ENCODE peak calls at places on chromosomes 1 and 21, in six cellular contexts. B, P, L, O, J and D are unnamed samples.

GRCh38 chr1:206442101-206442500 is 28.2 kb upstream of the IKBKE start:
- DNase-seq in B (peak), P (no peak), L (no peak), O (no peak), J (no peak), D (no peak)

GRCh38 chr1:11780380-11781147 is 18.6 kb downstream of the C1orf167 start:
- DNase-seq in B (no peak), P (no peak), L (peak), O (no peak), J (no peak), D (peak)

GRCh38 chr1:110159160-110159559 is 8.9 kb downstream of the SLC6A17 start:
- DNase-seq in B (no peak), P (no peak), L (no peak), O (no peak), J (no peak), D (no peak)

GRCh38 chr1:12315126-12315525 is 85.3 kb downstream of the VPS13D start:
- DNase-seq in B (no peak), P (no peak), L (no peak), O (no peak), J (no peak), D (no peak)

GRCh38 chr1:17419626-17420328 is 19.7 kb downstream of the RCC2 start:
- DNase-seq in B (peak), P (peak), L (peak), O (peak), J (peak), D (peak)

GRCh38 chr1:33195560-33195959 is 13.7 kb upstream of the TRIM62 start:
- DNase-seq in B (peak), P (no peak), L (no peak), O (no peak), J (no peak), D (no peak)

GRCh38 chr1:24410750-24411149 is 2.8 kb downstream of the STPG1 start:
- DNase-seq in B (no peak), P (no peak), L (no peak), O (no peak), J (no peak), D (no peak)

GRCh38 chr21:28811860-28812259 is 180.8 kb downstream of the LTN1 start:
- DNase-seq in B (no peak), P (no peak), L (no peak), O (no peak), J (no peak), D (peak)

GRCh38 chr1:30081379-30082102 is 641.8 kb downstream of the MATN1 start:
- DNase-seq in B (no peak), P (no peak), L (peak), O (no peak), J (no peak), D (no peak)

GRCh38 chr1:17485280-17485679 is 45.8 kb upstream of the RCC2 start:
- DNase-seq in B (peak), P (no peak), L (peak), O (peak), J (no peak), D (peak)

GRCh38 chr1:68919070-68919469 is 422.2 kb upstream of the DEPDC1 start:
- DNase-seq in B (no peak), P (no peak), L (no peak), O (no peak), J (no peak), D (no peak)

GRCh38 chr1:208205216-208206013 is 38.8 kb downstream of the PLXNA2 start:
- DNase-seq in B (no peak), P (no peak), L (no peak), O (no peak), J (no peak), D (no peak)

GRCh38 chr1:26280333-26281042 is 602 bp downstream of the SH3BGRL3 start:
- DNase-seq in B (peak), P (no peak), L (peak), O (no peak), J (peak), D (no peak)

GRCh38 chr1:159991513-159991912 is 37.5 kb upstream of the SLAMF9 start:
- DNase-seq in B (peak), P (no peak), L (no peak), O (no peak), J (peak), D (peak)

GRCh38 chr1:197284325-197284724 is 16.3 kb downstream of the CRB1 start:
- DNase-seq in B (no peak), P (no peak), L (no peak), O (no peak), J (no peak), D (no peak)

GRCh38 chr1:160651428-160652064 is 4.7 kb upstream of the SLAMF1 start:
- DNase-seq in B (no peak), P (no peak), L (peak), O (no peak), J (no peak), D (no peak)

GRCh38 chr1:14852301-14852700 is 253.8 kb downstream of the KAZN start:
- DNase-seq in B (no peak), P (no peak), L (no peak), O (no peak), J (no peak), D (no peak)

GRCh38 chr1:7149080-7149838 is 364.0 kb downstream of the CAMTA1 start:
- DNase-seq in B (no peak), P (no peak), L (peak), O (no peak), J (no peak), D (no peak)

DNA sequence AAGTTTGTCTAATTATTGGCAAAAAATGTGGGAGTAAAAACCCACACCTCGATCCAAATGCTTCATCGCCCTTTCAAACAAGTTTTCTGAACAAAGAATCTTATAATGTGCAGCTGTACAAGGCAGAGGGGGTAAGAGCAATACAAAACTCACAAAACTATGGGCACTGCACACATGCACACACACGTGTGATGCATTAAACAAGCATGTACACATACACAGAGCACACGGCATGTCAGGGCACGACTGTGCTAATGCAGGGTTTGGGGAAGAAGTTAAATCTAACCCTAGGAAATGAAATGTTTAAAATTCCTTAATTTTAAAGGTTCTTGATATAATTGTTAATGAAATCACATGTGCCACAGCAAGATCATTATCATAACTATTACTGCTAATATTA is 264.0 kb downstream of the SEC16B start:
- DNase-seq in B (no peak), P (no peak), L (no peak), O (no peak), J (no peak), D (no peak)
- H2AK5ac ChIP-seq in B (no peak), P (no peak), L (no peak), O (peak), J (no peak), D (no peak)

DNA sequence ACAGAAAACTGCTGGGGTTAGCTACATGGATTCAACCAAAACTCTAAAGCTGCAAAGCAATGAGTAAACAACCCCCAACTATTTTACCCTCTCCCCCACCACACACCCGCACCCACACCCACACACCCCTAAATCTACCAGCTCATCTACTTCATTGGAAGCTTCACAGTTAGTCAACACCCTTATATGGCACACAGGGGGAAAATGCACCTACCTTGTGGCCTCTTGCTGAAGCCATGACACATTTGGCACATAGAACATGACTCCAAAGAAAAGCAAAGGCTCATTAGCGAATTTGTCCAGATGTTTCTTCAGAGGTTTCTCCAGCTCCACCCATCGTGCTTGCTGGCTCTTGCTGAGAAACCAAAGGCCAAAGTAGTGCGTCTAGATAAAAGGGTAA is 99.8 kb downstream of the PTPN14 start:
- DNase-seq in B (no peak), P (no peak), L (no peak), O (no peak), J (no peak), D (no peak)
- H2AK5ac ChIP-seq in B (peak), P (no peak), L (no peak), O (peak), J (no peak), D (no peak)

DNA sequence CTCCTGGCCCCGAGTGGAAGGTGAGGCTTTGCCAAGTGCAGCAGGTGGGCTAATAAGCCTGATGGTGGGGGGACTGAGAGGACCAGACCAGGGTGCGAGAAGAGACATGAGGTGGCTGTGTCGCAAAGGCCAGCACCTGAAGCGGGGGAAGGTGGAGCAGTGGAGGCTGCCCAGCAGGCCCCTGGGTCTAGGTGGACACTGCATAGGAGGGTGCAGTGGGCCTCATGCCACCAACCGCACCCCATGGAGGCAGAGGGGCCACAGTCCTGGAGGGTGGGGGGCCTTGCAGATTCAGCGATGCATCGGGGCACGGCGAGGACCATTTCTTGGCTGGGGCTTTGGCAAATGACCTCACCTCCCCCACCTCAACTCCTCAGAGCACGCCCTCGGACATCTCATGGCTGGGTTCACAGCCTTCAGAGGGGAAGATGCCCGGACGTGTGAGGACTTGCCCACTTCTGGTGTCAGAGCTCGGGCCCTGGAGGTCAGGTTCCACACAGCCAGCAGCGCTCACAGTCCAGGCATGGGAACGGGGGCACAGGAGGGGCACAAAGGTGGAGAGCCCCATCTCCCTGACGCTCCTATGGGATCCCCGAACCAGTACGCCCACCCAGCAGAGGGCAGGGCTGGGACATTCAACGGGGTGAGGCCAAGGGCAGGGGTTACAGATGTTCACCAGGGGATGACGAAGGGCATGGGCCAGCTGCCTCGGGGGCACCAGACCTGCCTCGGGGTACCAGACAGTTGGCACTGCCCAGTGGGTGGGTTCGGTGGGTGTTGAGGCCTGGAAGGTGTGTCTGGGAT is 35.4 kb downstream of the UBE2G2 start:
- DNase-seq in B (no peak), P (no peak), L (no peak), O (no peak), J (no peak), D (no peak)
- H2AK5ac ChIP-seq in B (no peak), P (peak), L (no peak), O (peak), J (peak), D (no peak)

GRCh38 chr1:240457203-240457602 is 154.8 kb downstream of the GREM2 start:
- DNase-seq in B (no peak), P (no peak), L (no peak), O (no peak), J (no peak), D (no peak)
- H2AK5ac ChIP-seq in B (no peak), P (no peak), L (no peak), O (no peak), J (no peak), D (no peak)

GRCh38 chr1:156212130-156212529 is 677 bp upstream of the PMF1 start:
- DNase-seq in B (no peak), P (no peak), L (no peak), O (no peak), J (no peak), D (no peak)
- H2AK5ac ChIP-seq in B (peak), P (no peak), L (peak), O (no peak), J (peak), D (peak)

DNA sequence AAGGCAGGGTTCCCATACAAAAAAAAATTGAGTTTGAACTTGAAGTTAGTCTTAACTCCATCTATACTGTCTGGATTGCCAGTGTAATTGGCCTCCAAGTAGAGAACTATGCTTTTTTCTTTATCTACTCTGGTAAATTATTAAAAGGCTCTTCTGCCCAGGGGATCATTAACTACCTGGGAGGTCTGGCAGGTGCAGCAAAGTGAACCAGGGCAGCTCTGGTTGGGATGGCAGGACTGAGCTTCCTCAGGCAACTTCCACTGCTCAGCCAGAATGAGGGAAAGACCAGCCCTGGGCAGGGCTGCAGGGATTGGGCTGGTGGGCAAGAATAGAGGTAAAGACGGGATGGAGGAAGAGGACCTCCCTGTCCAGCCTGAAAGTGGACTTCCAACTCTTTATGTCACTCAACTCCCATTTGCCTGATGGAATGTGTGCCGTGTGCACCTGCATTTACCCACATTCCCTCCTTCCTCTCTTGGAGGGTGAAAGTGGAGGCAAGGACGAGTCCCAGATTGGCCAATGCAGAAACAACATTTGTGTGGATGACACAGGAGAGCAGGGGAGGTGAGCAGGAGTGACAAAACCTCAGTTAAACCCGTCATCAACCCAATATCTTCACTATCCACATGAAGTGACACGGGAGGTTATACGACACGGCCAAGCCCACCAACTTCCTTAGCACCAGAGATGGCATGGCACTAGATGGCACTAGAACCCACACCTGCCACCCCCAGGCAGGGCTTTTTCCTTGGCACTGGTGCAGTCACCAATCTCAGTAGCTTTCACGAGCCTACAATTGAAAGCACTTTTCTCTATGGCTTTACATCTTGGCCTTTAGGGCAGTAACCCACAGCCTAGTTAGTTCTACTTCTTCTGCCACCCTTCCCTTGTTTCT is 25.2 kb downstream of the CCN1 start:
- DNase-seq in B (no peak), P (no peak), L (no peak), O (no peak), J (no peak), D (no peak)
- H2AK5ac ChIP-seq in B (peak), P (peak), L (no peak), O (peak), J (peak), D (no peak)